ENCODE peak calls at places on chromosomes 6 and 20, in five cellular contexts. T is mammary epithelial cell, D is left ventricle myocardium inferior, J is endothelial cell, P is fibroblast of the aortic adventitia. Q is an unnamed sample.
A peak's percentile ranks its signal among the peaks of the same experiment; 100 is the strongest.

GRCh38 chr6:37783025-37783825 is 36.3 kb upstream of the ZFAND3 start:
- DNase-seq in T (no peak), P (peak; percentile 30), J (peak; percentile 37), D (peak; percentile 22), Q (no peak)

GRCh38 chr6:48278261-48278660 is 167.3 kb upstream of the PTCHD4 start:
- DNase-seq in P (no peak), D (no peak), J (no peak), T (no peak), Q (no peak)

GRCh38 chr6:105164418-105164817 is 15.4 kb downstream of the POPDC3 start:
- DNase-seq in T (peak; percentile 74), J (no peak), P (peak; percentile 9), D (no peak), Q (no peak)

GRCh38 chr6:88349511-88349910 is 183.4 kb upstream of the CNR1 start:
- DNase-seq in J (no peak), P (peak; percentile 83), D (no peak), T (peak; percentile 58), Q (no peak)

GRCh38 chr6:130708338-130708737 is 118.9 kb upstream of the SMLR1 start:
- DNase-seq in P (peak; percentile 25), T (no peak), J (no peak), D (no peak), Q (no peak)

GRCh38 chr6:17423018-17423417 is 29.6 kb downstream of the CAP2 start:
- DNase-seq in J (no peak), D (no peak), P (peak; percentile 12), T (no peak), Q (no peak)

GRCh38 chr20:42406826-42407225 is 782.9 kb downstream of the PTPRT start:
- DNase-seq in D (no peak), P (no peak), J (no peak), T (no peak), Q (no peak)

GRCh38 chr20:57073402-57073801 is 193.0 kb downstream of the BMP7 start:
- DNase-seq in P (no peak), J (no peak), T (no peak), D (no peak), Q (no peak)

GRCh38 chr6:155228549-155229166 is 35.2 kb upstream of the CLDN20 start:
- DNase-seq in D (no peak), T (no peak), J (no peak), P (peak; percentile 95), Q (no peak)

GRCh38 chr6:15401769-15402250 is 155.9 kb downstream of the JARID2 start:
- DNase-seq in T (no peak), D (no peak), J (no peak), P (peak; percentile 14), Q (no peak)

GRCh38 chr20:43761396-43762340 is 34.9 kb upstream of the GTSF1L start:
- DNase-seq in T (no peak), D (no peak), J (no peak), P (no peak), Q (no peak)

GRCh38 chr6:583116-583515 is 73.8 kb downstream of the HUS1B start:
- DNase-seq in P (no peak), D (no peak), T (peak; percentile 50), J (no peak), Q (no peak)

GRCh38 chr20:20568604-20569205 is 143.7 kb downstream of the RALGAPA2 start:
- DNase-seq in P (peak; percentile 68), J (peak; percentile 25), T (no peak), D (no peak), Q (no peak)

GRCh38 chr6:118597636-118598035 is 49.5 kb downstream of the PLN start:
- DNase-seq in D (no peak), P (no peak), J (no peak), T (no peak), Q (no peak)

GRCh38 chr6:39920147-39920546 is 14.1 kb downstream of the MOCS1 start:
- DNase-seq in T (no peak), P (no peak), J (no peak), D (no peak), Q (no peak)

GRCh38 chr6:193773-194310 is 98.4 kb upstream of the DUSP22 start:
- DNase-seq in J (no peak), T (no peak), P (no peak), D (no peak), Q (no peak)

GRCh38 chr20:53901064-53901463 is 169.3 kb downstream of the BCAS1 start:
- DNase-seq in P (peak; percentile 81), T (peak; percentile 70), J (no peak), D (no peak), Q (no peak)

GRCh38 chr6:22636450-22636849 is 67.1 kb downstream of the HDGFL1 start:
- DNase-seq in J (no peak), T (no peak), D (no peak), P (no peak), Q (no peak)

GRCh38 chr20:38230957-38231785 is 29.4 kb downstream of the KIAA1755 start:
- DNase-seq in P (no peak), T (peak; percentile 49), J (no peak), D (no peak), Q (no peak)

GRCh38 chr6:40543776-40544175 is 43.4 kb downstream of the LRFN2 start:
- DNase-seq in D (no peak), T (no peak), P (no peak), J (peak; percentile 40), Q (no peak)

GRCh38 chr6:49326337-49326736 is 136.7 kb downstream of the MMUT start:
- DNase-seq in T (peak; percentile 68), D (no peak), J (no peak), P (peak; percentile 86), Q (no peak)

GRCh38 chr6:46419576-46420002 is 71.7 kb downstream of the RCAN2 start:
- DNase-seq in D (no peak), T (peak; percentile 48), J (peak; percentile 53), P (peak; percentile 84), Q (no peak)

GRCh38 chr6:91476000-91476399 is 889.1 kb upstream of the MAP3K7 start:
- DNase-seq in T (peak; percentile 27), J (no peak), D (no peak), P (no peak), Q (no peak)

GRCh38 chr6:2839195-2839981 is 2.3 kb downstream of the SERPINB1 start:
- DNase-seq in J (no peak), P (peak; percentile 73), T (peak; percentile 83), D (no peak), Q (no peak)

GRCh38 chr6:63571382-63571882 is 848 bp upstream of the LOC128125822 start:
- DNase-seq in T (no peak), J (no peak), P (no peak), D (no peak), Q (no peak)

DNA sequence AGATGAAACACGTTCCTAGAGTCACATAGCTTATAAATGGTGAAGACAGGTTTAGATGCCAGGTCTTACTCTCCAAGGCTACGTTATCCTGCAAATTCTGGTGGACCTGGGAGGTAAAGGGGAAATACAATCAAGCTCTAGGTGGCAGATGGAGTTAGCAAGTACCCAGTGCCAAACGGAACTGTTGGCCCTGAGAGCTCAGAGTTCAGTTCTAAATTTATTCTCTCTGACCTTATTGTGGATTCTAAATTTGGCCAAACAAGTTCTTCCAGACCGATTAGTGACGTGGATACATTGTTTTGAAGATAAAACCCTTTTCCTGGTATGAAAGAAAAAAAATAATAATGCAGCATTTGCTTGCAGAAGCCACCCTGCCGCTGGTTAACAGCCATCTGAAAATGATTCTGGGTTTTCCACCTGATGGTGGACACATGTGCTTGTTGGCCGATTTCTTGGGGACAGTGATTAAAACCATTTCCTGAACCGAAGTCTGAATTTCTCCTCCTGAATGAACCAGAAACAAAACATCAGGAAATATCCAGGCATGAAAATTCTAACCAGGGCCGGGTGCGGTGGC is 32.5 kb downstream of the RIPOR3 start:
- DNase-seq in J (no peak), P (peak; percentile 70), D (no peak), T (no peak), Q (no peak)
- TF ChIP-seq CTCF in J (no peak), P (no peak), D (peak; percentile 46), T (no peak), Q (no peak)

DNA sequence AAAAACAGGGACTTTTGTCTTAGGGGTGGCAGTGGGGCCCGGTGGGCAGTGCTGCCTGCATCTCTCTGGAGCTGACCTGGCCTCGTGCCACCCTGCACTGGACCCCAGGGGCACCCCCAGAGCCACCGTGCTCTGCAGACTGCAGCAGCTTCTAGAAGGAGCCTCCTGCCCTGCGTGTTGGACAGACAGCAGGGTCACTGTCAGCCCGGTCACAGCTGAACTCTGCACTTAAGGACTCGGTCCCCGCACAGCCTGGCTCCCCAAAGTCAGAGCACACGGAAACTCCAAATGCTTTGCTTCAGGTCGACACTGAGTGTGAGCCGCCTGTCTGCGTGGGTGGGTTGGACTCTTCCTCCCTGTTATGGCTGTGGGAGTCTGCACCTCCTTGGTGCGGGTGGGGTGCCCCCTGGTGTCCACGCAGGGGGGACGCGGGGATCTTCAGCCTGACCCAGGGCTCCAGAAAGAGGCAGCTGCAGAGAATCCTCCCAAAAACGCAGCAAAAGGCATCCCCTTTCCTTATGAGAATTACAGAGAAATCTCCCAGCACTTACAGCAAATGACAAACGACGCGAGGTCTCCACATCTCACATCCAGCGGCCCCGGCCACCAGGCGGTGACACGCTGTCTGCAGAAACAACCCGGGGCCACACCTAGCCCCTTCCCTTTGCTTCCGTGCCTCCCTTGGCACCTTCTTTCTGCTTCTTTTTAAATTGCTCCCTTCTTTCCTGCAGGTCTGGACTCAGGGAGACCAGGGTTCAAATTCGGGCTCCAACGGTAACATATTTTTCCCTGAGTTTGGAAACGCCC is 36.3 kb upstream of the DACT2 start:
- DNase-seq in J (peak; percentile 79), T (no peak), D (peak; percentile 56), P (peak; percentile 50), Q (no peak)
- TF ChIP-seq CTCF in J (peak; percentile 72), T (no peak), D (peak; percentile 76), P (peak; percentile 72), Q (no peak)

DNA sequence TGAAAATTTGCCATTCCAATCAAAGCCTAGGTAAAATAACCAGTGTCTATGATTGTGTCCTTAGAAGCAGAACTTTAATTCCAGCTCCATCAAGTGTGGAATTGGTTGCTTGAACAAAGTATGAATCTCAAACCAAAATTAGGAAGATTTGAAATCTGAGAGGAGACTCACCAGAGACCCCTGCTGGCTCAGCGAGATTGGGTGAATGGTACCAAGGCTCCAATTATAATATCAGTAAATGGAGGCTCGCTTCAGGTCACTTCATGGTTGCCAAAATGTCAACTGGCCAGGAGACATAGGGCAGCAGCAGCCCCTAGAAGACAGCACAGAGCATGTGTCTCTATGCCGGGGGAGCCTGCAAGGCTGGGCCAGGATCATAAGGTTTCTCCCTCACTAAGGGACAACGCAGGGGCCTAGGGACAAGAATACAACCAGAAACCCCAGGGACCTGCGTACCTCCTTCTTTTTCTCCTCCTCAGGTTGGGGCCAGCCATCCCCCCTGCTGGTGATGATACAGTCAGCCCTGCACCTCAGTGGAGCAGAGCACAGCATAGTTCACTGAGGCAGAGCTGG is 14.0 kb downstream of the RBL1 start:
- DNase-seq in J (peak; percentile 27), D (no peak), P (no peak), T (no peak), Q (peak; percentile 33)
- TF ChIP-seq CTCF in J (peak; percentile 10), D (peak; percentile 19), P (peak; percentile 29), T (peak; percentile 8), Q (peak; percentile 57)

GRCh38 chr6:33769248-33769821 is 19.6 kb downstream of the LEMD2 start:
- DNase-seq in J (no peak), T (no peak), D (no peak), P (no peak), Q (no peak)

GRCh38 chr6:33770116-33770832 is 18.7 kb downstream of the LEMD2 start:
- DNase-seq in P (no peak), D (no peak), T (no peak), J (no peak), Q (no peak)

GRCh38 chr6:33770833-33771341 is 18.0 kb downstream of the LEMD2 start:
- DNase-seq in J (no peak), D (no peak), P (no peak), T (no peak), Q (no peak)

GRCh38 chr6:33766921-33767700 is 20.4 kb upstream of the IP6K3 start:
- DNase-seq in J (no peak), P (no peak), T (no peak), D (no peak), Q (no peak)

GRCh38 chr6:33768644-33769120 is 20.2 kb downstream of the LEMD2 start:
- DNase-seq in D (peak; percentile 74), J (peak; percentile 96), T (peak; percentile 46), P (peak; percentile 79), Q (peak; percentile 65)
- TF ChIP-seq CTCF in D (peak; percentile 84), J (peak; percentile 88), T (peak; percentile 72), P (peak; percentile 97), Q (peak; percentile 72)